ENCODE peak calls at places on chromosomes 1 and 21, in seven cellular contexts. T is A549, K is stomach, F is H1, I is esophagus muscularis mucosa, G is upper lobe of left lung, X is transverse colon. N is an unnamed sample.

GRCh38 chr1:235882816-235883215 is 16.1 kb upstream of the LYST start:
- DNase-seq in T (no peak), K (no peak), F (no peak), I (no peak), G (no peak), X (no peak), N (no peak)

GRCh38 chr1:103265551-103265950 is 157.2 kb upstream of the COL11A1 start:
- DNase-seq in T (no peak), K (no peak), F (no peak), I (no peak), G (no peak), X (no peak), N (no peak)

GRCh38 chr1:183753464-183753891 is 51.4 kb upstream of the RGL1 start:
- DNase-seq in T (no peak), K (no peak), F (no peak), I (no peak), G (no peak), X (no peak), N (no peak)

GRCh38 chr1:231020139-231020601 is 19.9 kb downstream of the FAM89A start:
- DNase-seq in T (no peak), K (no peak), F (no peak), I (peak), G (no peak), X (no peak), N (no peak)

GRCh38 chr1:212700892-212701819 is 1.5 kb upstream of the BATF3 start:
- DNase-seq in T (peak), K (peak), F (peak), I (peak), G (peak), X (peak), N (peak)

GRCh38 chr1:44707959-44708831 is 22.8 kb downstream of the RNU5D-1 start:
- DNase-seq in T (peak), K (no peak), F (no peak), I (no peak), G (no peak), X (no peak), N (no peak)

GRCh38 chr1:184972281-184973055 is 1.8 kb downstream of the NIBAN1 start:
- DNase-seq in T (no peak), K (no peak), F (no peak), I (no peak), G (no peak), X (no peak), N (no peak)

GRCh38 chr1:243946946-243947345 is 96.9 kb upstream of the AKT3 start:
- DNase-seq in T (no peak), K (no peak), F (peak), I (peak), G (no peak), X (no peak), N (no peak)

GRCh38 chr1:240739139-240739538 is 127.2 kb upstream of the GREM2 start:
- DNase-seq in T (no peak), K (no peak), F (no peak), I (no peak), G (no peak), X (no peak), N (no peak)

GRCh38 chr1:223844962-223845809 is 561 bp downstream of the TP53BP2 start:
- DNase-seq in T (no peak), K (peak), F (no peak), I (no peak), G (peak), X (peak), N (peak)

GRCh38 chr1:99638853-99639252 is 7.1 kb upstream of the PALMD start:
- DNase-seq in T (no peak), K (no peak), F (no peak), I (no peak), G (no peak), X (no peak), N (no peak)

GRCh38 chr1:237542525-237543418 is 347.9 kb downstream of the ZP4 start:
- DNase-seq in T (no peak), K (no peak), F (no peak), I (no peak), G (no peak), X (no peak), N (no peak)

GRCh38 chr1:1189071-1189470 is 15.4 kb downstream of the TTLL10 start:
- DNase-seq in T (no peak), K (no peak), F (no peak), I (no peak), G (no peak), X (no peak), N (no peak)

GRCh38 chr1:152745289-152745704 is 12.5 kb upstream of the KPRP start:
- DNase-seq in T (no peak), K (no peak), F (no peak), I (no peak), G (no peak), X (no peak), N (no peak)

GRCh38 chr1:53083636-53084588 is 21.9 kb downstream of the PODN start:
- DNase-seq in T (no peak), K (no peak), F (no peak), I (no peak), G (no peak), X (no peak), N (no peak)

GRCh38 chr1:185144233-185144632 is 12.5 kb downstream of the TRMT1L start:
- DNase-seq in T (no peak), K (no peak), F (no peak), I (no peak), G (no peak), X (no peak), N (no peak)

GRCh38 chr1:78237364-78237916 is 191.7 kb downstream of the GIPC2 start:
- DNase-seq in T (no peak), K (peak), F (peak), I (no peak), G (no peak), X (peak), N (no peak)

DNA sequence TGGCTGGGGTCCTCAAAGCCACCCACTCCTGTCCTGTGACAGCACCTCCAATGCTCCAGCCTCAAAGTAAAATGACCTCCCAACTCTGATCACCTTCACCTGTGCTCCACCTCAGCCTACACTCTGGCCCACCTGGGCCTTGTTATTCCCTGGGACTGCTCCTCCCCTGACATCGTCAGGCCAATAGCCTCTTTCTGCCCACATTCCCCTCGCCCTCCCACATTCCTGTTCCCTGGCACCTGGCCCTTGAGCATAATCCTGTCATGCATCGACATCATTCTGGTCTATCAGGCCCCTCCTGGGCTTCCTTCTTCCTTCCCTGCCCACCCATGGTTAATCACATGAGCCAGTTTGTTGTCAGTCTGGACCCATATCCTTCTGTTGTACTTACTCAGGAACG is 13.2 kb upstream of the BCAR3 start:
- DNase-seq in T (no peak), K (no peak), F (no peak), I (no peak), G (no peak), X (no peak), N (no peak)
- TF ChIP-seq EP300 in T (no peak), K (no peak), F (no peak), I (no peak), G (no peak), X (no peak), N (no peak)

GRCh38 chr1:38778051-38778450 is 81.5 kb downstream of the RRAGC start:
- DNase-seq in T (no peak), K (no peak), F (no peak), I (no peak), G (no peak), X (no peak), N (no peak)

GRCh38 chr1:38776466-38776865 is 83.1 kb downstream of the RRAGC start:
- DNase-seq in T (no peak), K (no peak), F (no peak), I (no peak), G (no peak), X (no peak), N (no peak)

GRCh38 chr1:38779491-38779890 is 80.1 kb downstream of the RRAGC start:
- DNase-seq in T (no peak), K (no peak), F (no peak), I (no peak), G (no peak), X (no peak), N (no peak)

GRCh38 chr1:38778521-38778920 is 81.1 kb downstream of the RRAGC start:
- DNase-seq in T (no peak), K (no peak), F (no peak), I (no peak), G (no peak), X (no peak), N (no peak)

DNA sequence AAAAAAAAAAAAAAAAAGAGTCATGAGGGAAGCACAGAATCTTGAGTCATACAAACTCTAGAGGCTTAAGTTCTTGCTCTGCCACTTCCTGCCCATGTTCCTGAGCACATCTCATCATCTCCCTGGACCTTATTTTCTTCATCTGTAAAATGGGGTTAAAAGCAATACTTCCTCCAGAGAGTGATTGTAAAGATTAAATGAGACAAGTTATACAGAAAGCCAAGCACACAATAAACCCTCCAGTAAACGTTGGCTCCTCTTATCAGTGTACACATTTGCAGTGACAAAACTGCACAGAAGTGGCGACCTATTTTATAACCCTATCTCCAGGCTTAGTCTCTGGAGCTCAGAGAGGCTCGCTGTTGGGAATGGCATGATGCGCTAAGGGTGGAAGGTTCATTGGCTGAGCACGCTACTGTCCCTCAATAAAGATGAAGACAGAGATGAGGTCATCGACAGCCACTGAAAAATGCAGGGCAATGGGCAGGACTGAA is 82.1 kb downstream of the RRAGC start:
- DNase-seq in T (no peak), K (no peak), F (no peak), I (no peak), G (no peak), X (no peak), N (no peak)
- TF ChIP-seq EP300 in T (no peak), K (no peak), F (no peak), I (no peak), G (no peak), X (no peak), N (no peak)

GRCh38 chr1:17199267-17200044 is 5.5 kb upstream of the PADI1 start:
- DNase-seq in T (no peak), K (no peak), F (no peak), I (no peak), G (no peak), X (no peak), N (no peak)
- TF ChIP-seq EP300 in T (no peak), K (no peak), F (no peak), I (no peak), G (no peak), X (no peak), N (no peak)

GRCh38 chr1:3838788-3839187 is 18.2 kb downstream of the CEP104 start:
- DNase-seq in T (no peak), K (no peak), F (no peak), I (no peak), G (no peak), X (no peak), N (no peak)

GRCh38 chr1:3834701-3835100 is 22.3 kb downstream of the CEP104 start:
- DNase-seq in T (no peak), K (no peak), F (no peak), I (no peak), G (no peak), X (no peak), N (no peak)

GRCh38 chr1:3837200-3837599 is 19.8 kb downstream of the CEP104 start:
- DNase-seq in T (no peak), K (no peak), F (no peak), I (no peak), G (no peak), X (no peak), N (no peak)

GRCh38 chr1:3836421-3836820 is 20.6 kb downstream of the CEP104 start:
- DNase-seq in T (no peak), K (no peak), F (no peak), I (no peak), G (no peak), X (no peak), N (no peak)

DNA sequence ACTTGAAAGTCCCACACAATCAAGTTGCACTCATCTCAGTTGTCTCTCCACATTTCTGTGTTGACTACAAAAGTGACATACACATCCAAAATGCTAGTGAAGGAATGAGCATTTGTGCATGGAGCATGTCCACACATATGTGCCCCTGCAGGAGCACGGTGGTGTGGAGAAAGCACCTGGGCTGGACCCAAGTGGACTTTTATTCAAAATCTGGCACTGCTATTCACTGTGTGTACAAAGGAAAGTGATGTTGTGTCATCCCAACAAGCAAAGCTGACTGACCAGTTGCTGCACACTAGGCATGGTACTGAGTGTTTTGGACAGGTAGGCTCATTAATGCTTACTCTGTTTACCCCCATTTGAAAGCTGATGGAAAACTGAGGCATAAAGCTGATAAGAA is 19.3 kb downstream of the CEP104 start:
- DNase-seq in T (no peak), K (no peak), F (no peak), I (no peak), G (no peak), X (no peak), N (no peak)
- TF ChIP-seq EP300 in T (no peak), K (no peak), F (no peak), I (no peak), G (no peak), X (no peak), N (no peak)

GRCh38 chr1:199173356-199173755 is 534.5 kb downstream of the PTPRC start:
- DNase-seq in T (no peak), K (no peak), F (no peak), I (no peak), G (no peak), X (no peak), N (no peak)
- TF ChIP-seq EP300 in T (no peak), K (no peak), F (no peak), I (no peak), G (no peak), X (no peak), N (no peak)

DNA sequence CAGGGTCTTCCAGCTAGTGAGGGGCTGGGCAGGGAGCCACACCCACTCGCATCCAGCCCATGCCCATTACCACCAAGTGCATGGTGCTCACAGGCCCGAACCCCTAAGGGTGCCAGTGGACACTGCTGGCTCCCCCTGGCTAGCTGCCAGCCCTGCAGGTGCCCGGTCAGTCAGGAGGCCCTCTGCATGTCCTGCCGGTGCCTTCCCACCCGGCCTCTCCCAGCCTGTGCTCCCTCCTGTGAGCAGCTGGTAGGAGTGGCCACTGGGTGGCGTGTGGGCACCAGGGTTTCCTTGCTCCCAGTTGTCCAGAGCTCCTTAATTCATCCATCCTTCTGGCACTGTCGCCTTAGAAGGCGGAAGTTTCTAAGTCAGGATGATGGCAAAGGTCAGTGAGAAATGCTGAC is 33.4 kb downstream of the QSOX1 start:
- DNase-seq in T (peak), K (peak), F (no peak), I (no peak), G (no peak), X (peak), N (peak)
- TF ChIP-seq EP300 in T (no peak), K (no peak), F (no peak), I (no peak), G (no peak), X (no peak), N (no peak)

GRCh38 chr21:37536616-37537278 is 170.2 kb downstream of the DYRK1A start:
- DNase-seq in T (no peak), K (no peak), F (no peak), I (peak), G (no peak), X (no peak), N (no peak)
- TF ChIP-seq EP300 in T (no peak), K (no peak), F (peak), I (no peak), G (no peak), X (no peak), N (no peak)

GRCh38 chr1:22963044-22963677 is 9.5 kb downstream of the LACTBL1 start:
- DNase-seq in T (no peak), K (no peak), F (no peak), I (no peak), G (no peak), X (no peak), N (no peak)
- TF ChIP-seq EP300 in T (no peak), K (no peak), F (no peak), I (no peak), G (no peak), X (no peak), N (no peak)

N was measured in ovary.